ENCODE peak calls at places on chromosomes 4 and X, in six cellular contexts. J is WERI-Rb-1; S is transverse colon; U is right lobe of liver; B is CD4-positive, CD25-positive, alpha-beta regulatory T cell; Z is aorta. K is an unnamed sample.

GRCh38 chrX:149286940-149287349 is 218.2 kb downstream of the IDS start:
- DNase-seq in B (peak; percentile 70), Z (no peak), S (peak; percentile 19), J (peak; percentile 53), U (peak; percentile 41), K (peak; percentile 46)

GRCh38 chr4:139978692-139979091 is 175.3 kb downstream of the MAML3 start:
- DNase-seq in J (no peak), Z (no peak), U (no peak), S (no peak), B (peak; percentile 51), K (no peak)

GRCh38 chr4:78876568-78877320 is 62.5 kb downstream of the PAQR3 start:
- DNase-seq in U (no peak), S (no peak), Z (no peak), J (no peak), B (no peak), K (no peak)

GRCh38 chr4:186723207-186724047 is at the start of gene FAT1:
- DNase-seq in U (peak; percentile 72), B (no peak), J (no peak), Z (peak; percentile 92), S (peak; percentile 71), K (peak; percentile 91)

GRCh38 chr4:88823058-88823919 is 125.7 kb upstream of the NAP1L5 start:
- DNase-seq in U (peak; percentile 91), J (peak; percentile 19), B (peak; percentile 92), S (peak; percentile 90), Z (peak; percentile 88), K (peak; percentile 32)

GRCh38 chr4:17152941-17153340 is 254.5 kb upstream of the LDB2 start:
- DNase-seq in B (no peak), U (no peak), J (no peak), Z (no peak), S (no peak), K (no peak)

GRCh38 chr4:53012738-53013137 is 150.6 kb downstream of the RASL11B start:
- DNase-seq in Z (no peak), B (peak; percentile 58), J (no peak), S (no peak), U (no peak), K (no peak)

GRCh38 chrX:39167791-39168190 is 366.5 kb downstream of the MID1IP1 start:
- DNase-seq in Z (no peak), B (peak; percentile 26), J (no peak), S (no peak), U (no peak), K (no peak)

GRCh38 chrX:129529685-129530281 is 6.5 kb upstream of the SMARCA1 start:
- DNase-seq in Z (no peak), U (no peak), B (no peak), S (no peak), J (no peak), K (no peak)

GRCh38 chr4:95362906-95363578 is 185.7 kb downstream of the UNC5C start:
- DNase-seq in Z (no peak), J (peak; percentile 65), B (peak; percentile 8), S (no peak), U (no peak), K (peak; percentile 6)

GRCh38 chr4:115711575-115711974 is 598.2 kb upstream of the NDST4 start:
- DNase-seq in B (no peak), U (no peak), J (no peak), Z (no peak), S (no peak), K (peak; percentile 4)

GRCh38 chr4:179110816-179111215 is 1668.6 kb upstream of the AGA start:
- DNase-seq in S (no peak), J (no peak), U (no peak), B (no peak), Z (no peak), K (no peak)

GRCh38 chr4:73451404-73451803 is 15.4 kb downstream of the AFP start:
- DNase-seq in B (no peak), Z (no peak), J (no peak), U (no peak), S (no peak), K (peak; percentile 25)

GRCh38 chr4:131344761-131345160 is 1804.3 kb upstream of the PCDH10 start:
- DNase-seq in U (no peak), Z (no peak), J (no peak), B (no peak), S (no peak), K (no peak)

GRCh38 chrX:72621619-72622485 is 49.2 kb upstream of the HDAC8 start:
- DNase-seq in S (no peak), Z (no peak), J (no peak), B (peak; percentile 48), U (no peak), K (no peak)

GRCh38 chrX:25015486-25016360 is at the start of gene ARX:
- DNase-seq in S (peak; percentile 51), U (no peak), Z (no peak), J (peak; percentile 71), B (peak; percentile 65), K (peak; percentile 100)
- H3K4me3 ChIP-seq in S (no peak within 1 kb of the TSS), U (no peak within 1 kb of the TSS), Z (no peak within 1 kb of the TSS), J (peak within 1 kb of the TSS; percentile 15), B (no peak within 1 kb of the TSS), K (peak within 1 kb of the TSS; percentile 34)

GRCh38 chrX:112083624-112084326 is 1.2 kb upstream of the TRPC5 start:
- DNase-seq in U (peak; percentile 51), S (no peak), Z (peak; percentile 33), J (no peak), B (no peak), K (peak; percentile 54)
- H3K27me3 ChIP-seq in U (no peaks in the 10 kb centered on the region), S (no peaks in the 10 kb centered on the region), Z (no peaks in the 10 kb centered on the region), J (peaks cover 14% of the 10 kb centered on the region), B (no peaks in the 10 kb centered on the region), K (peaks cover 49% of the 10 kb centered on the region)

GRCh38 chrX:153456704-153457103 is 10.8 kb upstream of the TREX2 start:
- DNase-seq in J (no peak), B (no peak), S (no peak), U (no peak), Z (peak; percentile 31), K (no peak)
- H3K36me3 ChIP-seq in J (peaks cover 42% of the 10 kb centered on the region), B (peaks cover 13% of the 10 kb centered on the region), S (no peaks in the 10 kb centered on the region), U (no peaks in the 10 kb centered on the region), Z (no peaks in the 10 kb centered on the region), K (no peaks in the 10 kb centered on the region)

DNA sequence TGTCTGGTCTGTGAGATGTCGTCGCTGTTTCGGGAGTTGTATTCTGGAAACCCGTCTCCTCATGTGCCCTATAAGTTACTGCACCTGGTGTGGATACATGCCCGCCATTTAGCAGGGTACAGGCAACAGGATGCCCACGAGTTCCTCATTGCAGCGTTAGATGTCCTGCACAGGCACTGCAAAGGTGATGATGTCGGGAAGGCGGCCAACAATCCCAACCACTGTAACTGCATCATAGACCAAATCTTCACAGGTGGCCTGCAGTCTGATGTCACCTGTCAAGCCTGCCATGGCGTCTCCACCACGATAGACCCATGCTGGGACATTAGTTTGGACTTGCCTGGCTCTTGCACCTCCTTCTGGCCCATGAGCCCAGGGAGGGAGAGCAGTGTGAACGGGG is 1.4 kb downstream of the USP27X start:
- DNase-seq in U (no peak), B (no peak), J (no peak), Z (no peak), S (no peak), K (no peak)
- H3K4me3 ChIP-seq in U (no peak overlapping the region), B (no peak overlapping the region), J (no peak overlapping the region), Z (no peak overlapping the region), S (no peak overlapping the region), K (no peak overlapping the region)

GRCh38 chr4:41753942-41754341 is 5.4 kb upstream of the PHOX2B start:
- DNase-seq in B (no peak), S (no peak), U (no peak), Z (no peak), J (no peak), K (no peak)

GRCh38 chr4:41750624-41751324 is 2.2 kb upstream of the PHOX2B start:
- DNase-seq in U (no peak), Z (no peak), S (no peak), B (peak; percentile 19), J (no peak), K (peak; percentile 72)

GRCh38 chr4:41751325-41752061 is 3.0 kb upstream of the PHOX2B start:
- DNase-seq in S (no peak), B (no peak), J (no peak), U (no peak), Z (no peak), K (peak; percentile 79)

GRCh38 chr4:41750158-41750623 is 1.7 kb upstream of the PHOX2B start:
- DNase-seq in U (no peak), J (no peak), Z (no peak), S (no peak), B (no peak), K (peak; percentile 47)

GRCh38 chr4:41752081-41752836 is 3.7 kb upstream of the PHOX2B start:
- DNase-seq in U (no peak), J (no peak), S (no peak), B (no peak), Z (no peak), K (no peak)
- H3K27me3 ChIP-seq in U (peaks cover 11% of the 10 kb centered on the region), J (no peaks in the 10 kb centered on the region), S (peaks cover 94% of the 10 kb centered on the region), B (peaks cover 36% of the 10 kb centered on the region), Z (no peaks in the 10 kb centered on the region), K (peaks cover 100% of the 10 kb centered on the region)

GRCh38 chr4:113375964-113376666 is 326.7 kb downstream of the ANK2 start:
- DNase-seq in S (no peak), U (no peak), B (no peak), J (no peak), Z (no peak), K (no peak)

GRCh38 chr4:113365377-113365776 is 315.9 kb downstream of the ANK2 start:
- DNase-seq in U (no peak), S (no peak), Z (no peak), B (no peak), J (no peak), K (no peak)

GRCh38 chr4:113368056-113368455 is 318.6 kb downstream of the ANK2 start:
- DNase-seq in S (no peak), Z (no peak), B (no peak), J (no peak), U (no peak), K (no peak)

DNA sequence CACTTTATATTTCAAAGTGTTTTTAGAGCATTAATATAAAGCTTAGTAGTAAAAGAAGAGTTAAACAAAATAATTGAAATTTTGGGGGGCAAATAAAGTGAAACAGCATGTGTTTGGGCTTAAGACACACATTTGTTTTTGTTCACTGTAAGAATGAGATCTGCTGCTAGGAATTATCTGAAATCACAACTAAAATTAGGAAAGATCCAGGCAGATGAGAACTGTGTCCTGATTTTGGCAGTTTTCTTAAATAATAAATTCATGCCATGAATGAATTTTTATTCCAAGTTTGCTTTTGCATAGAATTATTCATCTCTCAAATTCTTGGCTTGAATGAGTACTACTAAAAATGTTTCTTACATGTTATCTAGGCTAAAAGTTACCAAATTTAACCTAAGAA is 321.6 kb downstream of the ANK2 start:
- DNase-seq in J (no peak), Z (no peak), U (no peak), B (no peak), S (no peak), K (no peak)
- H3K36me3 ChIP-seq in J (peaks cover 17% of the 10 kb centered on the region), Z (no peaks in the 10 kb centered on the region), U (no peaks in the 10 kb centered on the region), B (no peaks in the 10 kb centered on the region), S (no peaks in the 10 kb centered on the region), K (peaks cover 6% of the 10 kb centered on the region)

DNA sequence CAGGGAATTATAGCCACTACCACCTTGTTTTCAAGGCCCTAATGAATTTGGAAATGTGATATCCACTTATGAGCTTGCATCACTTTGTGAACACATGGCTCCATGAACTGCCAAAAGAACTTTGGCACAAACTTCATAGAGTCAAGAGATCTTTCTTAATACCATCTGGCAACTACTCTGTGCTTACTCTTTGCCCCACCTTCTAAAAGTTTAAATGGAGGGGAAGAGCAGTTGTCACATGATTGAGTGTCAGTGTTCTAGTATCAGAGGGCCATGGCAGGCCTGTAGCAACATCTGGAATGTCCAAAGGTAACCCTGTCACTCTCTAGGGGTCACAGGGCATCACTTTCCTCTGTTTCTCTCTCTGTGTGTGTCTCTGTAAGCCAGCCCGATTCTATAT is 2.6 kb upstream of the ADH1B start:
- DNase-seq in U (peak; percentile 80), Z (no peak), S (no peak), B (no peak), J (no peak), K (no peak)
- H3K4me3 ChIP-seq in U (no peak overlapping the region), Z (no peak overlapping the region), S (no peak overlapping the region), B (no peak overlapping the region), J (no peak overlapping the region), K (no peak overlapping the region)